ENCODE peak calls at places on chromosome 21, in four cellular contexts. W, P, M and Y are unnamed samples.

GRCh38 chr21:33198346-33199135 is 31.2 kb upstream of the IFNAR2 start:
- DNase-seq in W (no peak), M (no peak), P (peak), Y (peak)

GRCh38 chr21:25997788-25998611 is 172.6 kb downstream of the APP start:
- DNase-seq in P (no peak), M (no peak), W (peak), Y (no peak)

GRCh38 chr21:17388226-17388625 is 124.6 kb upstream of the CXADR start:
- DNase-seq in M (no peak), W (peak), P (no peak), Y (no peak)

GRCh38 chr21:34807146-34807880 is 138.5 kb downstream of the CLIC6 start:
- DNase-seq in W (peak), P (no peak), M (no peak), Y (no peak)

GRCh38 chr21:15766952-15767603 is 37.3 kb downstream of the USP25 start:
- DNase-seq in W (no peak), P (no peak), M (no peak), Y (no peak)

GRCh38 chr21:14956826-14957225 is 108.0 kb downstream of the NRIP1 start:
- DNase-seq in W (no peak), P (no peak), M (no peak), Y (no peak)

GRCh38 chr21:34189506-34189905 is 116.1 kb downstream of the MRPS6 start:
- DNase-seq in M (no peak), W (peak), P (no peak), Y (no peak)

GRCh38 chr21:35238119-35238518 is 189.0 kb upstream of the RUNX1 start:
- DNase-seq in P (no peak), M (no peak), W (no peak), Y (no peak)

GRCh38 chr21:26032263-26032662 is 138.3 kb downstream of the APP start:
- DNase-seq in M (no peak), P (no peak), W (no peak), Y (no peak)

GRCh38 chr21:32186843-32187242 is 92.0 kb downstream of the MIS18A start:
- DNase-seq in M (no peak), W (no peak), P (no peak), Y (no peak)

GRCh38 chr21:23936991-23937390 is 1670.3 kb downstream of the MRPL39 start:
- DNase-seq in M (no peak), W (no peak), P (no peak), Y (no peak)

GRCh38 chr21:27566521-27566920 is 599.6 kb upstream of the ADAMTS5 start:
- DNase-seq in W (no peak), P (no peak), M (no peak), Y (no peak)

GRCh38 chr21:34782666-34783365 is 114.0 kb downstream of the CLIC6 start:
- DNase-seq in M (no peak), W (peak), P (no peak), Y (no peak)

GRCh38 chr21:42203936-42204335 is 15.0 kb upstream of the ABCG1 start:
- DNase-seq in M (no peak), W (no peak), P (no peak), Y (no peak)

GRCh38 chr21:39670741-39671140 is 58.0 kb downstream of the B3GALT5 start:
- DNase-seq in M (no peak), W (no peak), P (no peak), Y (no peak)

GRCh38 chr21:42614811-42615342 is 38.5 kb upstream of the PDE9A start:
- DNase-seq in W (peak), M (peak), P (no peak), Y (no peak)

GRCh38 chr21:41360072-41360821 is 1.6 kb upstream of the MX2 start:
- DNase-seq in M (peak), P (peak), W (peak), Y (peak)

GRCh38 chr21:14054682-14055081 is 156.1 kb downstream of the LIPI start:
- DNase-seq in M (no peak), P (no peak), W (no peak), Y (peak)

GRCh38 chr21:42125571-42126544 is 54.7 kb downstream of the UMODL1 start:
- DNase-seq in P (no peak), W (peak), M (no peak), Y (no peak)

GRCh38 chr21:32484706-32485380 is 72.3 kb downstream of the EVA1C start:
- DNase-seq in W (no peak), P (no peak), M (no peak), Y (peak)

GRCh38 chr21:21415741-21416140 is 417.5 kb downstream of the NCAM2 start:
- DNase-seq in M (no peak), W (no peak), P (no peak), Y (no peak)

GRCh38 chr21:27681038-27681437 is 714.1 kb upstream of the ADAMTS5 start:
- DNase-seq in W (no peak), P (no peak), M (no peak), Y (no peak)

GRCh38 chr21:27248791-27249190 is 281.9 kb upstream of the ADAMTS5 start:
- DNase-seq in M (no peak), W (no peak), P (no peak), Y (no peak)

GRCh38 chr21:27571706-27572105 is 604.8 kb upstream of the ADAMTS5 start:
- DNase-seq in W (no peak), P (no peak), M (no peak), Y (no peak)

GRCh38 chr21:41622831-41623548 is 115.0 kb upstream of the TMPRSS2 start:
- DNase-seq in W (no peak), M (peak), P (peak), Y (no peak)

GRCh38 chr21:41916888-41917433 is 36.9 kb downstream of the C2CD2 start:
- DNase-seq in M (peak), P (peak), W (no peak), Y (no peak)

GRCh38 chr21:26887241-26887640 is 42.0 kb upstream of the ADAMTS1 start:
- DNase-seq in P (no peak), W (peak), M (no peak), Y (no peak)

GRCh38 chr21:42737969-42738590 is 84.7 kb downstream of the PDE9A start:
- DNase-seq in M (no peak), W (no peak), P (peak), Y (peak)

GRCh38 chr21:39564200-39564599 is 48.5 kb upstream of the B3GALT5 start:
- DNase-seq in P (no peak), M (no peak), W (no peak), Y (no peak)

GRCh38 chr21:15631342-15631741 is 98.4 kb upstream of the USP25 start:
- DNase-seq in M (no peak), P (no peak), W (no peak), Y (no peak)

GRCh38 chr21:41605178-41605933 is 97.4 kb upstream of the TMPRSS2 start:
- DNase-seq in W (no peak), P (peak), M (peak), Y (no peak)

GRCh38 chr21:15895142-15896106 is 165.6 kb downstream of the USP25 start:
- DNase-seq in W (no peak), P (no peak), M (no peak), Y (no peak)

GRCh38 chr21:41901099-41901498 is 22.0 kb upstream of the PRDM15 start:
- DNase-seq in W (no peak), P (peak), M (no peak), Y (no peak)

GRCh38 chr21:33109574-33110339 is 39.8 kb downstream of the OLIG1 start:
- DNase-seq in W (peak), P (peak), M (peak), Y (no peak)

GRCh38 chr21:38486221-38486620 is 12.1 kb downstream of the ERG start:
- DNase-seq in W (no peak), P (no peak), M (no peak), Y (no peak)

GRCh38 chr21:31370281-31370892 is 26.3 kb upstream of the TIAM1 start:
- DNase-seq in W (no peak), M (no peak), P (no peak), Y (no peak)

GRCh38 chr21:33666153-33666552 is 23.9 kb downstream of the ITSN1 start:
- DNase-seq in M (no peak), P (no peak), W (no peak), Y (no peak)

GRCh38 chr21:43866659-43867331 is 1.8 kb downstream of the AGPAT3 start:
- DNase-seq in W (no peak), M (peak), P (no peak), Y (no peak)

GRCh38 chr21:43868461-43868860 is 3.4 kb downstream of the AGPAT3 start:
- DNase-seq in W (no peak), P (no peak), M (no peak), Y (no peak)

GRCh38 chr21:43866233-43866632 is 1.2 kb downstream of the AGPAT3 start:
- DNase-seq in W (no peak), P (peak), M (peak), Y (peak)

GRCh38 chr21:43867332-43867703 is 2.3 kb downstream of the AGPAT3 start:
- DNase-seq in P (no peak), M (no peak), W (no peak), Y (no peak)

DNA sequence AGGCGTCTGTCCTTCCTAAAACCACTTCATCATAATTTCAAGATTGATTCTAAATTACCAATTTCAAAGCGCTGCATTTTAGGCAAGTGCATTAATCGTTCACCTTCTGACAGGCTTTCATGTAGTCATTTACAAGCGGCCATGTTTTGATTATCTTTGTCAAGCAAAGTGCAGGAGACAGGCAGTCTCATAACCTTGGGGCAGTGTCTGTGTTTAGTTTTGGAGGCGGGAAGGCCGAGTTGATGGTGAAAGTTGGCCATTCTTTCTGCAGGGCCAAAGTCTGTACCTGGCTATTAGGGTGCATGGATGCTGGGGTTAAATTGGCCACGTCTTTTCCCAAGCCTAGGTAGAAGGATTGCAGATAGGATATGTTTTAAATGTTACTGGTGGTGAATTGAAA is 2.9 kb downstream of the AGPAT3 start:
- DNase-seq in P (no peak), M (no peak), W (no peak), Y (no peak)
- H3K27ac ChIP-seq in P (peak), M (no peak), W (no peak), Y (peak)

GRCh38 chr21:46503922-46504539 is 45.3 kb downstream of the DIP2A start:
- DNase-seq in W (no peak), M (no peak), P (no peak), Y (no peak)
- H3K27ac ChIP-seq in W (no peak), M (no peak), P (no peak), Y (no peak)

DNA sequence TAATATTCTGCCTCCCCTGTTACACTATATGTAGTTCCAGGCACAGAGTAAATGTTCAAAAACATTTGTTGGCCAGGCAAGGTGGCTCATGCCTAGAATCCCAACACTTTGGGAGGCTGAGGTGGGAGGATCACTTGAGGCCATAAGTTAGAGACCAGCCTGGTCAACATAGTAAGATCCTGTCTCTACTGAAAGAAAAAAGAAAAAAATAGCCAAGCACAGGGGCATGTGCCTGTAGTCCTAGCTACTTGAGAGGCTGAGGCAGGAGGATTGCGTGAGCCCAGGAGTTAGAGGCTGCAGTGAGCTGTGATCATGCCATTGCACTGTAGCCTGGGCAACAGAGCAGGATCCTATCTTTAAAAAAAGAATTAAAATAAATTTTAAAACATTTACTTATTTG is 57.6 kb upstream of the SIM2 start:
- DNase-seq in M (no peak), W (no peak), P (no peak), Y (no peak)
- H3K27ac ChIP-seq in M (no peak), W (no peak), P (no peak), Y (no peak)

DNA sequence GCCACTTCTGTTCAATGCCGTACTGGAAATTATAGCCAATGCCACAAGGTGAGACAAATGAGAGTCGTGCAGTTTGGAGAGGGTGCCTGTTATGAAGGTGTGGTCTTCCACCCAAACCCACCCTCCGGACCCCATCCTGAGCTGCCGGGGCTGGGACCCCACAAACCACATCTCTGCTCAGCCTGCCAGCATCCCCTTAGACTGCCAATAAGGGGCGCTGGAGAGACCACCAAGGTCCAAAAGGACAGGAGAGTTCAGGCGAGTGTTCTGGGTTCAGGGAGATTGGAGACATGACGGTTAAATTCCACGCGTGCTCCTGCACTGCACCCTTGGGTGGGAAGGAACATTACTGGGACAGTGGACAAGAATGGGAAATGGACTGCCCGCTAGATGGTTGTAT is 48.7 kb upstream of the COL18A1 start:
- DNase-seq in M (no peak), P (no peak), W (no peak), Y (no peak)
- H3K27ac ChIP-seq in M (no peak), P (peak), W (peak), Y (peak)

GRCh38 chr21:46284722-46285121 is 689 bp downstream of the MCM3AP start:
- DNase-seq in M (no peak), P (no peak), W (no peak), Y (no peak)
- H3K27ac ChIP-seq in M (no peak), P (no peak), W (no peak), Y (peak)

DNA sequence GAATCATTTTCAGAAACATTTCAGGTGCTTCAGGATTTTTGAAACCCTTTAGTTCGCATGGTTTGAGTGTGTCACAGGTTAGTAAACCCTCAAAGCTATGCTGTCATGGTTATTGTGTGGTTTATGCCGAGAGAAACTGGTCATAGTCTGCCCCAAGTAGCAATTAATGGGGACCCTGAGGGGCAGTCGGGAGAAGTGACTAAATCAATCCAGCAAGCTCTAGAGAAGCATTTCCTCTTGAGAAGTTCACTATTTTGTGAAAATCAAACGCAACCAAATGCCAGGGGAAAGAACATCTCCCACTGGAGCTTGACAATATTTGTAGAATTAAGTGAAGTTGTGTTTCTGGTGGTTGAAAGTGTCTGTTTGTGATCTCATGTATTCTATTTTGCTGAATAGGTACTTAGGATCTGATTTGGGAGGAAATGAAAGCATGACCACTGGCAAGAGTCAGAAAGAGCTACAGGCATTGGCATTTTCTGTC is 63.0 kb upstream of the BACH1 start:
- DNase-seq in M (no peak), W (no peak), P (no peak), Y (no peak)
- H3K27ac ChIP-seq in M (no peak), W (no peak), P (peak), Y (no peak)

GRCh38 chr21:18743523-18743922 is 339.9 kb upstream of the TMPRSS15 start:
- DNase-seq in M (no peak), P (no peak), W (no peak), Y (no peak)

GRCh38 chr21:18741954-18742353 is 338.4 kb upstream of the TMPRSS15 start:
- DNase-seq in P (no peak), M (no peak), W (no peak), Y (no peak)

GRCh38 chr21:18744840-18745239 is 341.3 kb upstream of the TMPRSS15 start:
- DNase-seq in M (no peak), P (no peak), W (peak), Y (no peak)
- H3K27ac ChIP-seq in M (no peak), P (no peak), W (no peak), Y (no peak)